ENCODE peak calls at places on chromosome 10, in six cellular contexts. K, Y, H, G, U and S are unnamed samples.

GRCh38 chr10:47164126-47164799 is 135.7 kb upstream of the GDF10 start:
- DNase-seq in K (no peak), Y (no peak), H (peak), G (peak), U (no peak), S (no peak)

GRCh38 chr10:16436367-16436757 is 448 bp upstream of the PTER start:
- DNase-seq in K (no peak), Y (no peak), H (no peak), G (no peak), U (peak), S (no peak)

GRCh38 chr10:101062231-101063161 is 707 bp downstream of the KAZALD1 start:
- DNase-seq in K (peak), Y (peak), H (peak), G (no peak), U (peak), S (peak)

GRCh38 chr10:48607356-48608278 is 2.7 kb upstream of the ARHGAP22 start:
- DNase-seq in K (no peak), Y (no peak), H (peak), G (no peak), U (no peak), S (no peak)

GRCh38 chr10:132829403-132829802 is 43.5 kb upstream of the NKX6-2 start:
- DNase-seq in K (no peak), Y (no peak), H (no peak), G (no peak), U (no peak), S (no peak)

GRCh38 chr10:63478564-63478963 is 12.8 kb upstream of the JMJD1C start:
- DNase-seq in K (no peak), Y (no peak), H (no peak), G (no peak), U (peak), S (no peak)

GRCh38 chr10:69179743-69180524 is at the start of gene SUPV3L1:
- DNase-seq in K (peak), Y (peak), H (peak), G (peak), U (peak), S (peak)

GRCh38 chr10:125060851-125061556 is 99.4 kb downstream of the CTBP2 start:
- DNase-seq in K (peak), Y (peak), H (peak), G (peak), U (peak), S (peak)